ENCODE peak calls at places on chromosomes 7 and 10, in seven cellular contexts. B, T, M, W, C, H and R are unnamed samples.

GRCh38 chr10:114577133-114577532 is 80.9 kb downstream of the ABLIM1 start:
- DNase-seq in B (no peak), T (peak), M (no peak), W (no peak), C (peak), H (no peak), R (peak)

GRCh38 chr10:77406764-77407430 is 230.7 kb downstream of the KCNMA1 start:
- DNase-seq in B (no peak), T (no peak), M (no peak), W (no peak), C (no peak), H (no peak), R (peak)

GRCh38 chr7:114416089-114416990 is 1.7 kb downstream of the FOXP2 start:
- DNase-seq in B (no peak), T (no peak), M (no peak), W (no peak), C (no peak), H (no peak), R (no peak)

GRCh38 chr10:8581521-8582225 is 527.2 kb downstream of the GATA3 start:
- DNase-seq in B (no peak), T (no peak), M (no peak), W (no peak), C (peak), H (no peak), R (no peak)

GRCh38 chr7:1584700-1585099 is 14.9 kb upstream of the PSMG3 start:
- DNase-seq in B (no peak), T (no peak), M (no peak), W (no peak), C (no peak), H (no peak), R (no peak)

GRCh38 chr7:108329514-108329913 is 126.7 kb downstream of the NRCAM start:
- DNase-seq in B (no peak), T (no peak), M (no peak), W (no peak), C (no peak), H (no peak), R (no peak)

GRCh38 chr10:100985336-100985735 is 2.0 kb downstream of the MRPL43 start:
- DNase-seq in B (no peak), T (no peak), M (no peak), W (no peak), C (no peak), H (no peak), R (no peak)

GRCh38 chr7:33495207-33495606 is 365.8 kb downstream of the BBS9 start:
- DNase-seq in B (no peak), T (no peak), M (no peak), W (no peak), C (peak), H (no peak), R (peak)

GRCh38 chr10:30365278-30365677 is 16.2 kb upstream of the MTPAP start:
- DNase-seq in B (no peak), T (no peak), M (no peak), W (no peak), C (peak), H (no peak), R (no peak)

GRCh38 chr7:138207555-138207971 is 131.3 kb downstream of the AKR1D1 start:
- DNase-seq in B (peak), T (no peak), M (no peak), W (no peak), C (no peak), H (no peak), R (no peak)

GRCh38 chr10:79507436-79508167 is 4.7 kb upstream of the EIF5AL1 start:
- DNase-seq in B (no peak), T (no peak), M (no peak), W (no peak), C (no peak), H (no peak), R (peak)